ENCODE peak calls at places on chromosomes 12 and 14, in six cellular contexts. O is GM12891, D is H1, W is suprapubic skin, P is HepG2, C is stomach. J is an unnamed sample.

GRCh38 chr14:54854181-54854580 is 48.4 kb downstream of the GCH1 start:
- DNase-seq in P (no peak), C (no peak), D (no peak), O (no peak), W (no peak), J (no peak)

GRCh38 chr12:109440851-109441490 is 36.1 kb downstream of the KCTD10 start:
- DNase-seq in C (no peak), P (no peak), W (no peak), D (no peak), O (no peak), J (no peak)

GRCh38 chr12:60271816-60272215 is 676.0 kb downstream of the SLC16A7 start:
- DNase-seq in D (no peak), O (no peak), P (no peak), W (no peak), C (no peak), J (no peak)

GRCh38 chr14:105309371-105309770 is 5.2 kb upstream of the PACS2 start:
- DNase-seq in W (no peak), C (no peak), D (no peak), P (no peak), O (no peak), J (no peak)

GRCh38 chr12:101775814-101776213 is 36.6 kb upstream of the SYCP3 start:
- DNase-seq in D (no peak), C (no peak), P (no peak), O (no peak), W (no peak), J (no peak)

GRCh38 chr14:105313381-105314286 is 914 bp upstream of the PACS2 start:
- DNase-seq in W (no peak), D (peak; percentile 78), C (peak; percentile 43), P (no peak), O (peak; percentile 52), J (no peak)

GRCh38 chr14:101350710-101351109 is 210.6 kb upstream of the DIO3 start:
- DNase-seq in O (no peak), D (no peak), P (no peak), W (peak; percentile 59), C (peak; percentile 15), J (no peak)

GRCh38 chr12:69007166-69007857 is 74.3 kb upstream of the CPM start:
- DNase-seq in O (no peak), C (peak; percentile 29), W (no peak), P (no peak), D (no peak), J (no peak)

GRCh38 chr14:33589334-33589733 is 361.5 kb downstream of the EGLN3 start:
- DNase-seq in D (no peak), P (no peak), W (no peak), C (peak; percentile 49), O (no peak), J (no peak)

GRCh38 chr12:27554421-27555186 is 30.6 kb downstream of the PPFIBP1 start:
- DNase-seq in W (peak; percentile 83), C (no peak), P (no peak), D (no peak), O (no peak), J (no peak)

GRCh38 chr14:59787045-59787674 is 83.4 kb downstream of the RTN1 start:
- DNase-seq in W (no peak), D (no peak), C (no peak), O (no peak), P (no peak), J (no peak)

GRCh38 chr14:22448905-22449611 is 140.0 kb downstream of the DAD1 start:
- DNase-seq in W (no peak), C (no peak), D (no peak), O (no peak), P (no peak), J (no peak)

GRCh38 chr14:92481386-92481785 is 32.2 kb upstream of the RIN3 start:
- DNase-seq in D (peak; percentile 20), C (no peak), P (no peak), O (no peak), W (no peak), J (no peak)

GRCh38 chr14:35456261-35456660 is 51.7 kb upstream of the NFKBIA start:
- DNase-seq in P (no peak), O (no peak), C (no peak), W (no peak), D (no peak), J (no peak)

GRCh38 chr12:49201595-49202295 is 12.9 kb upstream of the TUBA1A start:
- DNase-seq in D (no peak), C (no peak), W (no peak), O (no peak), P (no peak), J (no peak)

GRCh38 chr12:132323171-132324010 is 6.0 kb downstream of the GALNT9 start:
- DNase-seq in D (no peak), O (no peak), W (no peak), P (no peak), C (no peak), J (no peak)

GRCh38 chr12:27576667-27577347 is 52.8 kb downstream of the PPFIBP1 start:
- DNase-seq in D (no peak), C (no peak), P (no peak), O (no peak), W (no peak), J (no peak)

GRCh38 chr12:47193066-47193465 is 113.3 kb upstream of the AMIGO2 start:
- DNase-seq in P (no peak), W (no peak), O (no peak), D (no peak), C (no peak), J (no peak)

GRCh38 chr14:43949410-43949809 is 557.7 kb downstream of the FSCB start:
- DNase-seq in W (no peak), D (no peak), C (no peak), P (no peak), O (no peak), J (no peak)

DNA sequence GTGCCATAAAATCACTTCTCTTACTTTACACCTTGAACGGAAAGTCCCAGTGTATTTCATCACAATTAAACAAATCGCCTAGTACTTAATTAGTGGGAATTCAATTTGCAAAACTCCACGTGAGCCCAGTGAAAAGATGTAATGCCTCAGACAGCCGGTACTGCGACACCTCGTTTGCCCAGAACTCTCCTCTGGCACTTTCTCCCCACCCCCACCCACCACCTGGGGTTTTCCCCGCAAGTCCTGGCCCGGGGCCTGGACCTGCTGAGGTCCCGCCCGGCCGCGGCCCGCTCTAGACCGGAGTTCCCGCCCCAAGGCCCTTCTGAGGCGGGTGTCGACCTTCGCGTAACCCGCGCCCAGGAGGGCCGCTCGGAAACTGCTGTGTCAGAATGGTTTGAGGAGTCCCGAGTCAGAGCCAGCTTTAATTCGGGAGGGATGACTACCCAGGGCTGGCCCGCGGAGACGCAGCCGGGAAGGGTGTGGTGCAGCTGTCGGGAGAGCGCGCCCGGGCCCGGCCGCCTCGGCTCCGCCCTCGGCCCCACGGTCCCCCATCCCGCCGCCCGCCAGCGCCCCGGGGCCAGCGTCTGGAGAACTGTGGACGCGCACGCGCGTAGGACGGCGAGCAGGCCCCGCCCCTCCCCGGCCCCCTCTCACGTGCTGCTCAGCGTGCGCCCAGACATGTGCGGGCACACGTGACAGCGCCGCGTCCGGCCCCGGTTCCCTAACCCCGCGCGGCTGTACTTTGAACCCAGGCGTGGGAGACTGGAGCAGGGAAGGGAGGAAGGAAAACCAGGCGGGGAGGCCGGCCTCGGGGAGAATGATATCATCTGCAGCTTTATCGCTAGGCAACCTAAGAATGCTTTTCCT is 10.8 kb downstream of the BHLHE41 start:
- DNase-seq in W (peak; percentile 95), D (peak; percentile 89), C (peak; percentile 96), O (peak; percentile 71), P (peak; percentile 88), J (peak; percentile 75)
- TF ChIP-seq POLR2A in W (peak; percentile 55), D (peak; percentile 46), C (no peak), O (no peak), P (peak; percentile 28), J (peak; percentile 56)

DNA sequence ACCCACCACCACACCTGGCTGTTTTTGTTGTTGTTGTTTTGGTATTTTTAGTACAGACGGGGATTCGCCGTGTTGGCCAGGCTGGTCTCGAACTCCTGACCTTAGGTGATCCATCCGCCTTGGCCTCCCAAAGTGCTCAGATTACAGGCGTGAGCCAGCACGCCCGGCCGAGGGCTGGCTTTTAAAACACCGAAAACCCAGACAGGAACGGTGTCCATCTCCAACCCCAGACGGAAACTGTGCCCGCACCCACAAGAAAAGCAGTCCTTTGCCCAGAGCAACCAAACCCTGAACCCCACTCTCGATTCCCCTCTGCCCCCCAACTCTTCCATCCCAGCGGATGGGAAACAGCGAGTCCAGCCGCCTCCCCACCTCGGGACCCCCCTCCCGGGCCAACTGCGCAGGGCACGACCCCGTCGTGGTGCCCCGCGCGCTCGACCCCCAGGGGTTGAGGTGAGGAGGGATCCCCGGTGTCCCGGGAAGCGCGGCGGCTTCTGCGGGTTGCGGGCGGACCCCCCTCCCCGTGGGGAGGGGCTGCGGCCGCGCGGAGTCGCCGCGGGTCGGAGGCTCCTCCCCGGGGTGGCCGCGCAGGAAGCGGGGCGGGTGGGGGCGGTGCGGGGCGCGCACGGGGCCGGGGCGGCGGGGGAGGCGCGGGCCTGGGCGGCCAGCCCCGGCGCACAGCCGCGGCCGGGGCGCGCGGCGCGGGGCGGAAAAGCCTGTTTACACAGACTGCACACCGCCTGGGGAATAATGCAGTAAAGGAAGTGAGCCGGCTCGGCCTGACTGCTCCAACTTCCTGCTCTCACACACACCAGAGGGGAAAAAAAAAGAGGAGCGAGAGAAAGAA is at the start of gene ELK3:
- DNase-seq in D (peak; percentile 61), C (peak; percentile 73), O (peak; percentile 56), W (no peak), P (peak; percentile 50), J (peak; percentile 46)
- TF ChIP-seq POLR2AphosphoS5 in D (no peak), C (peak; percentile 75), O (no peak), W (no peak), P (no peak), J (no peak)

DNA sequence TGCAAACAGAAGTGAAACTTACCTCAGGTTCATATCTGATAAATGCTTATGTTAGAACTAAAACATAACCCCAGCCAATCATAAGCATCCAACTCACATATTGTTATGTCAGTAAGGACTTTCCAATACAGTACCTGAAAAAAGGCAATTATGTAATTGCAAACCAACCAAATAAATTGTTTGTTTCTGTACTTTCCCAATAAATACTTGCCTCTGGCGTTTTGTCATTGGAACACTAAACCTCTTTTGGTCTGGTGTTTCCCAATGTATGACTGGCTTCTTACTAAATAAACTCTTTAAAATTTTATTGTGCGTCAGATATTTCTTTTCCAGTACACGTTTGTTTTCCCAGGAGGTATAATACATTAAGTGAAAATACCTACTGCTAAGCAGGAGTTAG is 6.7 kb upstream of the PTPRB start:
- DNase-seq in W (no peak), C (no peak), P (no peak), O (no peak), D (no peak), J (no peak)
- TF ChIP-seq POLR2A in W (no peak), C (no peak), P (no peak), O (no peak), D (no peak), J (no peak)

DNA sequence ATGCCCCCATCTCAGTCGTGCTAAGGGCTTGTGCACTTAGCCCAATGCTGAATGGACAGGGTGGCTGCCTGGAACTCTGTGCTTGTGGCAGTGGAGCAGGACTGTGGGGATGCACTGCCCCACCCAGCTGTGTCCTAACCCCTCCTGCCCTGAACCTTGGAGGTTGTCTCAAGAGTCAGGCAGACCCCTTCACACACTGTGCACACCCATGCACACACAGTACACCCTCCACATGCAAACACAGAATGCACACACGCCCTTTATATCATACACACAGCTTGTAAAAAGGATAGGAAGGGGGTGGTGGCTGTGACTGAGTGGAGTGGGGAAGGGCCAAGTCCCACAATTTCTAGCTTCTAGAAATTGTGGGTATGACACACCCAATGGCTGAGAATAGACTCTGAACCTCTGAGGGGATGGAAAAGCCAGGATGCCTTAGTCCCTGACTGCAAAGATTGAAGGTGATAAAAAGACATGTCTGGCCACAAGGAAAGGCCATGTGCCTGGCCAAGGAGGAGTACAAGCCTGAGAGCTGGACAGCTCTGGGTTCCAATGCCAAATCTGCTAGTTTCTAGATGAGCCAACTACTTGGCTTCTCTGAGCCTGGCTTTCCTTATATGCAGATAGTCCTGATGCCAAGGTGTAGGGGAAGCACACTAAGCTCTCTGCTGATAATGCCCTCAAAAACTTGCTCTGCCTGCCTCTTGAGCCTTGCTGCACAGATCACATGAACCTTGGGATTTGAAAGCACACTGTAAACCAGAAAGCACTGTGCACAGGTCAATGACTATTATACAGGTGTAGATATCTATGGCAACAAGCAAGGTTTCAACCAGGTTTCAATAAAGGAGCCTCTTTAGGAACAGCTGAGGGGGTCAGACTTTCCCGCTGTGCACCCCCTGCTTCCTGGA is 8.4 kb downstream of the KRT8 start:
- DNase-seq in O (no peak), D (no peak), P (no peak), W (no peak), C (no peak), J (no peak)
- TF ChIP-seq POLR2AphosphoS5 in O (no peak), D (peak; percentile 50), P (peak; percentile 67), W (no peak), C (peak; percentile 9), J (no peak)